ENCODE peak calls at places on chromosomes 2 and 18, in six cellular contexts. E, P, Y, T, C and V are unnamed samples.

GRCh38 chr2:45922577-45922988 is 271.1 kb downstream of the PRKCE start:
- DNase-seq in E (peak; percentile 38), T (peak; percentile 90), C (no peak), Y (peak; percentile 90), P (no peak), V (no peak)

GRCh38 chr2:127195140-127196074 is 24.7 kb downstream of the CYP27C1 start:
- DNase-seq in E (no peak), T (no peak), Y (no peak), P (no peak), C (no peak), V (no peak)

GRCh38 chr18:47248610-47249343 is 2.7 kb downstream of the SKOR2 start:
- DNase-seq in Y (no peak), T (no peak), P (no peak), C (no peak), E (no peak), V (no peak)

GRCh38 chr18:58578321-58578720 is 50.6 kb downstream of the ALPK2 start:
- DNase-seq in E (no peak), P (no peak), C (no peak), T (peak; percentile 75), Y (peak; percentile 53), V (no peak)

GRCh38 chr2:182509-183122 is 81.2 kb downstream of the SH3YL1 start:
- DNase-seq in C (no peak), T (no peak), E (no peak), Y (no peak), P (no peak), V (no peak)

GRCh38 chr2:206824993-206825392 is 59.6 kb downstream of the FASTKD2 start:
- DNase-seq in E (no peak), P (no peak), C (no peak), Y (no peak), T (no peak), V (no peak)

GRCh38 chr2:157509755-157510154 is 65.9 kb upstream of the CYTIP start:
- DNase-seq in P (no peak), T (no peak), Y (no peak), E (no peak), C (no peak), V (no peak)

GRCh38 chr18:26865557-26865956 is at the start of gene AQP4:
- DNase-seq in E (no peak), Y (peak; percentile 85), P (no peak), C (no peak), T (peak; percentile 46), V (no peak)

GRCh38 chr2:191614759-191615158 is 63.2 kb upstream of the NABP1 start:
- DNase-seq in T (no peak), Y (no peak), E (no peak), C (no peak), P (no peak), V (no peak)

GRCh38 chr2:134331081-134331480 is 77.2 kb downstream of the MGAT5 start:
- DNase-seq in E (no peak), C (no peak), Y (no peak), P (no peak), T (no peak), V (no peak)

GRCh38 chr18:74990563-74991081 is 218.3 kb downstream of the PTGR3 start:
- DNase-seq in C (no peak), Y (no peak), E (no peak), P (no peak), T (peak; percentile 77), V (no peak)